ENCODE peak calls at places on chromosomes 3 and 15, in eight cellular contexts. C is SK-N-SH; F is tibial artery; N is nephron progenitor cell; S is astrocyte of the spinal cord; W is A549; Y is lower lobe of right lung; L is stimulated activated CD8-positive, alpha-beta memory T cell treated with anti-CD3 and anti-CD28 coated beads, Interleukin-2, amount 100 ng/mL, for 48 hours. R is an unnamed sample.

GRCh38 chr3:195025056-195025880 is 245.7 kb downstream of the XXYLT1 start:
- DNase-seq in C (peak), F (peak), N (no peak), S (no peak), W (no peak), Y (no peak), L (no peak), R (no peak)

GRCh38 chr3:72373139-72373538 is 475.1 kb downstream of the SHQ1 start:
- DNase-seq in C (no peak), F (no peak), N (no peak), S (no peak), W (no peak), Y (no peak), L (no peak), R (no peak)

GRCh38 chr3:152518346-152518745 is 249.6 kb downstream of the MBNL1 start:
- DNase-seq in C (no peak), F (no peak), N (no peak), S (no peak), W (no peak), Y (no peak), L (no peak), R (no peak)

GRCh38 chr3:193737191-193737751 is 144.3 kb downstream of the OPA1 start:
- DNase-seq in C (no peak), F (no peak), N (peak), S (no peak), W (no peak), Y (no peak), L (no peak), R (no peak)

GRCh38 chr3:45509038-45509767 is 85.3 kb upstream of the LIMD1 start:
- DNase-seq in C (no peak), F (no peak), N (no peak), S (peak), W (no peak), Y (no peak), L (no peak), R (peak)

GRCh38 chr3:157618075-157618760 is 115.0 kb upstream of the VEPH1 start:
- DNase-seq in C (peak), F (no peak), N (no peak), S (peak), W (peak), Y (no peak), L (no peak), R (peak)

GRCh38 chr3:31980530-31981205 is 394 bp downstream of the OSBPL10 start:
- DNase-seq in C (peak), F (peak), N (peak), S (peak), W (peak), Y (peak), L (no peak), R (no peak)

GRCh38 chr3:52384009-52384761 is 60.7 kb downstream of the SEMA3G start:
- DNase-seq in C (no peak), F (no peak), N (no peak), S (no peak), W (no peak), Y (no peak), L (no peak), R (no peak)

GRCh38 chr15:67520276-67520975 is 505 bp upstream of the C15orf61 start:
- DNase-seq in C (no peak), F (no peak), N (no peak), S (no peak), W (no peak), Y (no peak), L (no peak), R (no peak)

GRCh38 chr3:111534701-111535100 is 7.3 kb upstream of the CD96 start:
- DNase-seq in C (no peak), F (no peak), N (no peak), S (peak), W (no peak), Y (no peak), L (no peak), R (peak)

GRCh38 chr3:14525685-14526631 is 14.2 kb downstream of the GRIP2 start:
- DNase-seq in C (no peak), F (peak), N (no peak), S (no peak), W (no peak), Y (peak), L (no peak), R (peak)

GRCh38 chr3:188113761-188114160 is 40.2 kb upstream of the LPP start:
- DNase-seq in C (no peak), F (no peak), N (no peak), S (no peak), W (no peak), Y (no peak), L (no peak), R (no peak)

GRCh38 chr15:38453971-38454686 is at the start of gene FAM98B:
- DNase-seq in C (peak), F (peak), N (peak), S (peak), W (peak), Y (peak), L (peak), R (peak)

GRCh38 chr3:125108833-125109540 is 53.2 kb upstream of the HEG1 start:
- DNase-seq in C (no peak), F (no peak), N (no peak), S (no peak), W (no peak), Y (no peak), L (no peak), R (no peak)

GRCh38 chr3:46097691-46098241 is 70.5 kb upstream of the XCR1 start:
- DNase-seq in C (no peak), F (no peak), N (no peak), S (peak), W (no peak), Y (no peak), L (no peak), R (no peak)

GRCh38 chr3:4271834-4272233 is 31.3 kb upstream of the SETMAR start:
- DNase-seq in C (peak), F (no peak), N (peak), S (peak), W (peak), Y (no peak), L (no peak), R (no peak)

GRCh38 chr3:57889807-57890206 is 118.4 kb upstream of the FLNB start:
- DNase-seq in C (no peak), F (no peak), N (no peak), S (no peak), W (no peak), Y (no peak), L (no peak), R (no peak)

GRCh38 chr3:124850212-124850611 is 37.0 kb downstream of the ITGB5 start:
- DNase-seq in C (no peak), F (no peak), N (no peak), S (peak), W (no peak), Y (no peak), L (no peak), R (no peak)

GRCh38 chr3:129379582-129380358 is 48.7 kb downstream of the EFCAB12 start:
- DNase-seq in C (no peak), F (no peak), N (no peak), S (no peak), W (no peak), Y (no peak), L (no peak), R (no peak)

GRCh38 chr3:22835041-22835440 is 368.1 kb upstream of the UBE2E2 start:
- DNase-seq in C (no peak), F (no peak), N (no peak), S (peak), W (no peak), Y (no peak), L (no peak), R (no peak)

GRCh38 chr15:72341361-72341760 is 21.4 kb upstream of the CELF6 start:
- DNase-seq in C (peak), F (no peak), N (peak), S (no peak), W (no peak), Y (no peak), L (no peak), R (no peak)

GRCh38 chr3:179526989-179527391 is 35.7 kb upstream of the ACTL6A start:
- DNase-seq in C (peak), F (peak), N (peak), S (peak), W (no peak), Y (no peak), L (no peak), R (peak)

GRCh38 chr15:70703483-70703882 is 59.9 kb downstream of the UACA start:
- DNase-seq in C (no peak), F (no peak), N (no peak), S (no peak), W (no peak), Y (no peak), L (no peak), R (no peak)

GRCh38 chr15:41124058-41124457 is 8.0 kb upstream of the INO80 start:
- DNase-seq in C (no peak), F (no peak), N (no peak), S (no peak), W (no peak), Y (no peak), L (no peak), R (no peak)

GRCh38 chr3:30628931-30629590 is 22.7 kb downstream of the TGFBR2 start:
- DNase-seq in C (no peak), F (no peak), N (no peak), S (no peak), W (no peak), Y (no peak), L (no peak), R (no peak)

GRCh38 chr3:24253336-24253735 is 241.3 kb downstream of the THRB start:
- DNase-seq in C (no peak), F (no peak), N (no peak), S (no peak), W (no peak), Y (no peak), L (no peak), R (no peak)

GRCh38 chr3:195095035-195095703 is 175.8 kb downstream of the XXYLT1 start:
- DNase-seq in C (no peak), F (peak), N (no peak), S (no peak), W (no peak), Y (peak), L (no peak), R (no peak)